ENCODE peak calls at places on chromosomes 16 and 17, in six cellular contexts. B is nephron progenitor cell; R is activated CD4-positive, CD25-positive, alpha-beta regulatory T cell; G is SJSA1; Z is cardiac fibroblast; D is NCI-H1048. P is an unnamed sample.

GRCh38 chr17:3552916-3553315 is 4.7 kb downstream of the TRPV3 start:
- DNase-seq in B (no peak), G (no peak), R (no peak), Z (no peak), D (no peak), P (no peak)

GRCh38 chr16:21084631-21085235 is 65.9 kb downstream of the DNAH3 start:
- DNase-seq in R (no peak), Z (no peak), G (no peak), B (no peak), D (no peak), P (peak; percentile 2)

GRCh38 chr17:29625037-29625750 is 2.5 kb upstream of the CORO6 start:
- DNase-seq in Z (peak; percentile 58), G (no peak), B (no peak), R (no peak), D (no peak), P (no peak)

GRCh38 chr17:42682400-42683384 is at the start of gene CNTNAP1:
- DNase-seq in B (peak; percentile 79), G (peak; percentile 52), D (no peak), R (no peak), Z (peak; percentile 81), P (no peak)

GRCh38 chr17:12431188-12431587 is 234.5 kb upstream of the MYOCD start:
- DNase-seq in D (no peak), G (no peak), B (no peak), Z (no peak), R (no peak), P (no peak)

GRCh38 chr17:41520821-41521521 is 2.3 kb upstream of the KRT15 start:
- DNase-seq in G (peak; percentile 80), R (no peak), B (no peak), Z (no peak), D (no peak), P (no peak)

GRCh38 chr16:83994703-83995102 is 26.7 kb downstream of the NECAB2 start:
- DNase-seq in Z (no peak), G (no peak), R (no peak), D (no peak), B (no peak), P (no peak)

GRCh38 chr16:17629936-17630335 is 159.2 kb upstream of the XYLT1 start:
- DNase-seq in R (no peak), B (no peak), Z (no peak), D (no peak), G (no peak), P (no peak)

GRCh38 chr16:66845791-66846221 is 1.6 kb downstream of the CA7 start:
- DNase-seq in Z (no peak), R (no peak), B (no peak), G (no peak), D (no peak), P (no peak)

GRCh38 chr17:51258756-51259573 is 884 bp downstream of the MBTD1 start:
- DNase-seq in G (no peak), B (peak; percentile 48), Z (peak; percentile 9), D (no peak), R (no peak), P (no peak)

GRCh38 chr16:56266981-56267607 is 75.8 kb downstream of the GNAO1 start:
- DNase-seq in Z (no peak), D (no peak), G (no peak), B (no peak), R (no peak), P (no peak)

GRCh38 chr17:37067555-37068111 is 118.9 kb downstream of the AATF start:
- DNase-seq in B (no peak), G (peak; percentile 31), R (no peak), D (no peak), Z (peak; percentile 85), P (no peak)

GRCh38 chr16:69340095-69340644 is 598 bp downstream of the NIP7 start:
- DNase-seq in B (no peak), D (no peak), G (no peak), Z (no peak), R (no peak), P (no peak)

GRCh38 chr17:60154616-60155426 is 5.0 kb downstream of the CA4 start:
- DNase-seq in D (no peak), B (no peak), Z (peak; percentile 80), R (no peak), G (no peak), P (no peak)

GRCh38 chr17:28983286-28984240 is 22.3 kb downstream of the SEZ6 start:
- DNase-seq in Z (peak; percentile 9), G (no peak), D (no peak), R (no peak), B (no peak), P (peak; percentile 91)

GRCh38 chr17:45046536-45047125 is 4.8 kb downstream of the DCAKD start:
- DNase-seq in R (no peak), D (no peak), G (no peak), Z (peak; percentile 67), B (no peak), P (no peak)

GRCh38 chr17:57817299-57817698 is 32.5 kb downstream of the MRPS23 start:
- DNase-seq in D (no peak), G (no peak), Z (no peak), B (no peak), R (no peak), P (no peak)

GRCh38 chr16:2968368-2968737 is 795 bp upstream of the PAQR4 start:
- DNase-seq in R (no peak), D (peak; percentile 40), Z (no peak), B (no peak), G (no peak), P (no peak)

GRCh38 chr17:68255151-68255550 is 7.3 kb downstream of the AMZ2 start:
- DNase-seq in R (no peak), Z (no peak), B (no peak), G (no peak), D (no peak), P (no peak)

P was measured in cerebellar nuclear complex.